ENCODE peak calls at places on chromosomes 2 and 18, in four cellular contexts. One of them, this sample, is unnamed.

GRCh38 chr2:217795067-217795466 is 207.7 kb downstream of the TNS1 start:
- DNase-seq in breast epithelium: no peak
- DNase-seq in pancreas: no peak
- DNase-seq in HepG2: no peak
- DNase-seq in this sample: no peak

GRCh38 chr2:202681688-202682205 is 47.0 kb downstream of the FAM117B start:
- DNase-seq in breast epithelium: no peak
- DNase-seq in pancreas: no peak
- DNase-seq in HepG2: no peak
- DNase-seq in this sample: no peak

GRCh38 chr2:99988567-99988966 is 153.8 kb downstream of the AFF3 start:
- DNase-seq in breast epithelium: no peak
- DNase-seq in pancreas: no peak
- DNase-seq in HepG2: no peak
- DNase-seq in this sample: no peak

GRCh38 chr2:8259106-8259840 is 422.6 kb upstream of the ID2 start:
- DNase-seq in breast epithelium: no peak
- DNase-seq in pancreas: no peak
- DNase-seq in HepG2: no peak
- DNase-seq in this sample: no peak

GRCh38 chr18:62037012-62037742 is 144.4 kb upstream of the RNF152 start:
- DNase-seq in breast epithelium: no peak
- DNase-seq in pancreas: no peak
- DNase-seq in HepG2: no peak
- DNase-seq in this sample: no peak

GRCh38 chr2:234494361-234495075 is 2.4 kb downstream of the ARL4C start:
- DNase-seq in breast epithelium: peak
- DNase-seq in pancreas: no peak
- DNase-seq in HepG2: no peak
- DNase-seq in this sample: no peak

GRCh38 chr2:142170847-142171246 is 40.0 kb upstream of the LRP1B start:
- DNase-seq in breast epithelium: no peak
- DNase-seq in pancreas: no peak
- DNase-seq in HepG2: no peak
- DNase-seq in this sample: no peak

GRCh38 chr2:85066874-85067351 is 66.3 kb upstream of the TCF7L1 start:
- DNase-seq in breast epithelium: peak
- DNase-seq in pancreas: peak
- DNase-seq in HepG2: peak
- DNase-seq in this sample: no peak

GRCh38 chr18:2536493-2536892 is 34.8 kb downstream of the METTL4 start:
- DNase-seq in breast epithelium: no peak
- DNase-seq in pancreas: no peak
- DNase-seq in HepG2: no peak
- DNase-seq in this sample: no peak

GRCh38 chr2:163246111-163246510 is 407.5 kb upstream of the KCNH7 start:
- DNase-seq in breast epithelium: no peak
- DNase-seq in pancreas: no peak
- DNase-seq in HepG2: no peak
- DNase-seq in this sample: no peak

GRCh38 chr2:186695081-186695756 is 1.4 kb downstream of the FAM171B start:
- DNase-seq in breast epithelium: no peak
- DNase-seq in pancreas: no peak
- DNase-seq in HepG2: no peak
- DNase-seq in this sample: no peak

GRCh38 chr2:31980674-31981356 is 30.0 kb downstream of the MEMO1 start:
- DNase-seq in breast epithelium: no peak
- DNase-seq in pancreas: no peak
- DNase-seq in HepG2: peak
- DNase-seq in this sample: no peak

GRCh38 chr2:101038455-101039255 is 36.6 kb downstream of the RPL31 start:
- DNase-seq in breast epithelium: no peak
- DNase-seq in pancreas: no peak
- DNase-seq in HepG2: peak
- DNase-seq in this sample: no peak

DNA sequence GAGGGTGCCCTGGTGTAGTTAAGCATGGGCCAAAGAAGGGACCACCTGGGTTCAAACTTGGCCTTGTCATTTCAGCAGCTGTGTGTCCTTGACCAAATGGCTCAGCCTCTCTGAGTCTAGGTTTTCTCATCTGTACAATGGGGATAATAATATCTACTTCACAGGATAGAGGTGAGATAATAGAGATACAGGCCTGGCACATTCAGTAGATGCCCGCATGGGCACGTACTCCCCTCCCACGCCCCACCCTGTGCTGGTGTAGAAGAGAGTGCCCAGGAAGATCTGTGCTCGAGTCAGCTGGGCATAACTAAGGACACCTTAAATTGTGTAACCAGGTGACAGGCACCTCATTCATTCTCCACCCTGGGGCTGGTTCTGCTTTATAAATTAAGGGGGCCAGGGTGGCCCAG is 8.4 kb upstream of the TMEM185B start:
- DNase-seq in breast epithelium: no peak
- DNase-seq in pancreas: no peak
- DNase-seq in HepG2: no peak
- DNase-seq in this sample: no peak
- H3K4me3 ChIP-seq in breast epithelium: no peak
- H3K4me3 ChIP-seq in pancreas: no peak
- H3K4me3 ChIP-seq in HepG2: peak
- H3K4me3 ChIP-seq in this sample: peak

DNA sequence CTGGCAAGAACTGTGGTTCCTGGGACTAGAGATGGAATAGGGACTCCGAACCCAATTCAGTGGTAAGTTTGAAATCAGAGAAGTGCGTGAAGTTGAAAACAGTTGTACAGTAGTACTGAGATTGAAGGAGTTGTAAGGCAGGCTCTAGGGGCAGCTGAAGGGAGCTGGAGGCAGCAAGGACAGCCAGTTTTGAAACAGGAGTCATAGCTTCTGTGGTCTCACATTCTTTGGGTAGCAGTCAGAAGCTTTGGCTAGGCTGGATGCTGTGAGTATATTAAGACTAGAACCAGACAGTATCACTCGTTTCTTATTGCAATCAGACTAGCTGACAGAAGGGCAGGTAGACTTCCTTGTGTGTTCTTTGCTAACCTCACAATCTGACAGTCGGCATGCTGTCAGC is 64.5 kb upstream of the ADAM23 start:
- DNase-seq in breast epithelium: no peak
- DNase-seq in pancreas: no peak
- DNase-seq in HepG2: no peak
- DNase-seq in this sample: no peak
- H3K27ac ChIP-seq in breast epithelium: no peak
- H3K27ac ChIP-seq in pancreas: no peak
- H3K27ac ChIP-seq in HepG2: no peak
- H3K27ac ChIP-seq in this sample: no peak

GRCh38 chr2:124988794-124989193 is 963.7 kb downstream of the CNTNAP5 start:
- DNase-seq in breast epithelium: no peak
- DNase-seq in pancreas: no peak
- DNase-seq in HepG2: no peak
- DNase-seq in this sample: no peak
- H3K4me3 ChIP-seq in breast epithelium: no peak
- H3K4me3 ChIP-seq in pancreas: no peak
- H3K4me3 ChIP-seq in HepG2: no peak
- H3K4me3 ChIP-seq in this sample: no peak

DNA sequence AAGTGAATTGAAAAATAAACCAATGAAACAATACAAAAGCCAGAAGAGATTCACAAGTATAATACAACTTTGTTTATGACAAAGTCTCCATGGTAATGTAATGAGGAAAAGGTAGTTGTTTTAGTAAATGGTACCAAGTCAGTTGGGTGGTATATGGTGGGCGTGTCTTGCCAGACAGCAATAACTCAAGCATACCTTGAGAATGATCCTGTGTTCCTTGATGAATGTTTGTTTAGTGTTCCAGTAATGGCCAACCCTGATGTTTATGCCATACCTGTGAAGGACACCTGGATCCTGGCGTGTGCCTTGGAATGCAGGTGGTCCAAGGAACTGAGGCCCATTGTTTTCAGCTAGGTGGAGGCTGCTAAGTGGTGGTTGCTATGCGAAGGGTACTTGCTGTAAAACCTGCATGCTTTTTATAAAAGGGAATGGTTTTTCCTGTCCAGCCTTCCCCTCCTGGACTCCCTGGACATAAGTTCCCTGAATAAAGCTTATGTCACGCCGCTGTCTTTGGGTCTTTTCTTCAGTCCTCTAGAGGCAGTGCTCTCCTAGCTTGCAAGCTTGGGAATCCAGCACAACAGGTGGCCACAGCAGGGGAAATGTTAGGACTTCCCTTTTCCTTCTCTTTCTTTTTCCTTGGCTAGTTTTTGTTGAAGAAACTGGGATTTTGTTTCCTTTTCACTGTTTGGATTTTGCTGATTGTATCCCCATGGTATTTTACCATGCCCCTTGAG is 54.7 kb downstream of the MTA3 start:
- DNase-seq in breast epithelium: no peak
- DNase-seq in pancreas: no peak
- DNase-seq in HepG2: no peak
- DNase-seq in this sample: no peak
- H3K27ac ChIP-seq in breast epithelium: no peak
- H3K27ac ChIP-seq in pancreas: no peak
- H3K27ac ChIP-seq in HepG2: no peak
- H3K27ac ChIP-seq in this sample: no peak

DNA sequence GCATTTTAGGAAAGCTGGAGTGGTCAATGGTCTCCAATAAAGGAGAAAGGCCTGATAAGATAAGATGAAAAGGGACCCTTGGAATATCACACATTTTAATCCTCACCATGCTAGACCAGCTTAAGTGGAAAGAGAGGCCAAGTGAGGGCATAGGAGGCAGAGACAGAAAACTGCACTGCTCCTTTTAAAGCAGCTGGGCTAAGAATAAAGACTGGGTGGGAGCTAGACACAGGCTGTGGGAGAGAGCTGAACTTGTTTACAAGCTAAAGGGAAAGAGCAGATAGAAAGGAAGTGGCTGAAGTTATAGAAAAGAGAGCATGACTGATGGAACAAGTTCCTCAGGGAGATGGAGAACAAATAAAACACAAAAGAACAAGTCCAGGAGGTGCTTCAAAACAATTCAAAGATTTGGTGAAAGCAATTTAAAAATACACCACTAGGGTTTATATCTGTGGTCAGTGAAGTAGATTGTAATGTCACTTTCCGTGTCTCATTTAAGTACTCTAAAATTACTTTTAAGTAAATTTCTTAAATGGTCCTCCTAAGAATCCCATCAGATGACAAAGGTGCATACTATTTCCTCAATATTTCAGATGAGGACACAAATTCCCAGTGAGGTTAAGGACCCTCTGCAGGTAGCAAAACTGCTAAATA is 7.5 kb downstream of the COL5A2 start:
- DNase-seq in breast epithelium: no peak
- DNase-seq in pancreas: no peak
- DNase-seq in HepG2: no peak
- DNase-seq in this sample: no peak
- H3K4me3 ChIP-seq in breast epithelium: no peak
- H3K4me3 ChIP-seq in pancreas: no peak
- H3K4me3 ChIP-seq in HepG2: no peak
- H3K4me3 ChIP-seq in this sample: no peak

GRCh38 chr18:9441061-9441460 is 34.3 kb upstream of the RALBP1 start:
- DNase-seq in breast epithelium: no peak
- DNase-seq in pancreas: no peak
- DNase-seq in HepG2: no peak
- DNase-seq in this sample: no peak
- H3K27ac ChIP-seq in breast epithelium: no peak
- H3K27ac ChIP-seq in pancreas: no peak
- H3K27ac ChIP-seq in HepG2: no peak
- H3K27ac ChIP-seq in this sample: no peak

DNA sequence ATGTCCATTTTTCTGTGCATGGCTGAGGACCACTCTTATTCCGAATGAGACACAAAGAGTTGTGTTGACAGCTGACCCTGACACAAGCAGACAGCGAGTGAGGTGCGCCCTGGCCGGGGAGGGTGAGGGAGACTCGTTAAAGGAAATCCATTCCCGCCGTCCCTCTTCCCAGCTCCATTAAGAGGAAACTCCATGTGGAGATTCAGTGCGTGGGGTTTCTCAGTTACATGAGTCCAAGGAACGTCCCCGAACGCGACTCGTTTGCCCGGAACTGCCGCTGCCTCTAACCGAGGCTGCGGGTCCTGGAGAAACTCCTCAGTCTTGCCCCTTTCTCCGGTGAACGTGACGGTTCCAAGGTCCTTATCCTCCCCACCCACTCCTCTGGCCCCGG is 1.0 kb downstream of the GREB1L start:
- DNase-seq in breast epithelium: no peak
- DNase-seq in pancreas: no peak
- DNase-seq in HepG2: no peak
- DNase-seq in this sample: no peak
- H3K4me3 ChIP-seq in breast epithelium: peak
- H3K4me3 ChIP-seq in pancreas: no peak
- H3K4me3 ChIP-seq in HepG2: no peak
- H3K4me3 ChIP-seq in this sample: peak

DNA sequence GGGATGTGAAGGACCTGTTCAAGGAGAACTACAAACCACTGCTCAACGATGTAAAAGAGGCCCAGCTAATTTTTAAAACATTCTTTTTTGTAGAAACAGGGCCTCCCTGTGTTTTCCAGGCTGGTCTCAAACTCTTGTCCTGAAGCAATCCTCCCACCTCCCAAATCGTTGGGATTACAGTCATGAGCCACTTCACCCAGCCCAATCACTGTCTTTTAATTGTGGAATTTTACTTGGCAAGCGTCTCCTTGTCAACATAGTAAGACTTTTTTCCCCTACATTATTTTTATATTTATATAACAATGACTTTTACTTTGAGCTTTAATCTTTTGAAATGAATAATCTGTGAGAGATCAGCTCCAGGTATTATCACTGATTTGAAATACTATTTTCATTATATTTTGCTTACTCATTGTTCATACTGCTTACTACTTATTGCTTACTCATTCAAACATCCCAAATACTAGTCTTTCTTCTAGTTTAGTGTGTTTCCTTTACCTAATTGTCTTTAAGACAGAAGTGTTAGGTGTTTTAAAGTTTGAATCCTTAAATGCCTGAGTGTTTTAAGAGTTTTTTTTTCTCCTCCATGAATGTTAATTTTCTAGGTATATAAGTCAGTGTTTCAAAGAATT is 48.9 kb downstream of the PTPN4 start:
- DNase-seq in breast epithelium: no peak
- DNase-seq in pancreas: no peak
- DNase-seq in HepG2: no peak
- DNase-seq in this sample: no peak
- H3K27ac ChIP-seq in breast epithelium: no peak
- H3K27ac ChIP-seq in pancreas: no peak
- H3K27ac ChIP-seq in HepG2: no peak
- H3K27ac ChIP-seq in this sample: no peak